ENCODE peak calls at places on chromosomes 11 and 22, in seven cellular contexts. One of them, this sample, is unnamed.

GRCh38 chr11:24386551-24387404 is 110.1 kb upstream of the LUZP2 start:
- DNase-seq in stomach: no peak
- DNase-seq in body of pancreas: no peak
- DNase-seq in HCT116: no peak
- DNase-seq in AG04449: peak
- DNase-seq in CD4-positive, CD25-positive, alpha-beta regulatory T cell: no peak
- DNase-seq in SJSA1: no peak
- DNase-seq in this sample: no peak

GRCh38 chr11:62645934-62646824 is at the start of gene GANAB:
- DNase-seq in SJSA1: peak
- DNase-seq in body of pancreas: peak
- DNase-seq in AG04449: peak
- DNase-seq in CD4-positive, CD25-positive, alpha-beta regulatory T cell: peak
- DNase-seq in stomach: peak
- DNase-seq in HCT116: peak
- DNase-seq in this sample: peak

GRCh38 chr11:23405350-23405937 is 545.2 kb upstream of the CCDC179 start:
- DNase-seq in body of pancreas: no peak
- DNase-seq in SJSA1: no peak
- DNase-seq in stomach: no peak
- DNase-seq in CD4-positive, CD25-positive, alpha-beta regulatory T cell: no peak
- DNase-seq in HCT116: no peak
- DNase-seq in AG04449: no peak
- DNase-seq in this sample: no peak

GRCh38 chr11:120121914-120122473 is 15.9 kb downstream of the TRIM29 start:
- DNase-seq in CD4-positive, CD25-positive, alpha-beta regulatory T cell: no peak
- DNase-seq in SJSA1: no peak
- DNase-seq in body of pancreas: peak
- DNase-seq in AG04449: no peak
- DNase-seq in stomach: no peak
- DNase-seq in HCT116: no peak
- DNase-seq in this sample: no peak

GRCh38 chr11:41003339-41003992 is 456.0 kb downstream of the LRRC4C start:
- DNase-seq in CD4-positive, CD25-positive, alpha-beta regulatory T cell: no peak
- DNase-seq in HCT116: no peak
- DNase-seq in stomach: no peak
- DNase-seq in AG04449: no peak
- DNase-seq in SJSA1: peak
- DNase-seq in body of pancreas: no peak
- DNase-seq in this sample: no peak

GRCh38 chr11:77082838-77083552 is 16.2 kb downstream of the CAPN5 start:
- DNase-seq in HCT116: no peak
- DNase-seq in body of pancreas: no peak
- DNase-seq in AG04449: no peak
- DNase-seq in stomach: peak
- DNase-seq in SJSA1: no peak
- DNase-seq in CD4-positive, CD25-positive, alpha-beta regulatory T cell: no peak
- DNase-seq in this sample: peak

GRCh38 chr11:61718613-61719302 is 33.7 kb upstream of the MYRF start:
- DNase-seq in HCT116: no peak
- DNase-seq in SJSA1: peak
- DNase-seq in CD4-positive, CD25-positive, alpha-beta regulatory T cell: no peak
- DNase-seq in AG04449: no peak
- DNase-seq in body of pancreas: no peak
- DNase-seq in stomach: no peak
- DNase-seq in this sample: no peak

GRCh38 chr11:17711836-17712235 is 7.5 kb upstream of the MYOD1 start:
- DNase-seq in CD4-positive, CD25-positive, alpha-beta regulatory T cell: no peak
- DNase-seq in AG04449: no peak
- DNase-seq in HCT116: no peak
- DNase-seq in stomach: no peak
- DNase-seq in SJSA1: no peak
- DNase-seq in body of pancreas: no peak
- DNase-seq in this sample: no peak

GRCh38 chr11:102869354-102869753 is 5.4 kb downstream of the MMP12 start:
- DNase-seq in body of pancreas: no peak
- DNase-seq in CD4-positive, CD25-positive, alpha-beta regulatory T cell: no peak
- DNase-seq in SJSA1: peak
- DNase-seq in stomach: no peak
- DNase-seq in HCT116: no peak
- DNase-seq in AG04449: no peak
- DNase-seq in this sample: no peak

GRCh38 chr22:46942816-46943783 is 180.7 kb downstream of the TBC1D22A start:
- DNase-seq in stomach: no peak
- DNase-seq in SJSA1: no peak
- DNase-seq in HCT116: no peak
- DNase-seq in AG04449: no peak
- DNase-seq in CD4-positive, CD25-positive, alpha-beta regulatory T cell: no peak
- DNase-seq in body of pancreas: no peak
- DNase-seq in this sample: no peak

DNA sequence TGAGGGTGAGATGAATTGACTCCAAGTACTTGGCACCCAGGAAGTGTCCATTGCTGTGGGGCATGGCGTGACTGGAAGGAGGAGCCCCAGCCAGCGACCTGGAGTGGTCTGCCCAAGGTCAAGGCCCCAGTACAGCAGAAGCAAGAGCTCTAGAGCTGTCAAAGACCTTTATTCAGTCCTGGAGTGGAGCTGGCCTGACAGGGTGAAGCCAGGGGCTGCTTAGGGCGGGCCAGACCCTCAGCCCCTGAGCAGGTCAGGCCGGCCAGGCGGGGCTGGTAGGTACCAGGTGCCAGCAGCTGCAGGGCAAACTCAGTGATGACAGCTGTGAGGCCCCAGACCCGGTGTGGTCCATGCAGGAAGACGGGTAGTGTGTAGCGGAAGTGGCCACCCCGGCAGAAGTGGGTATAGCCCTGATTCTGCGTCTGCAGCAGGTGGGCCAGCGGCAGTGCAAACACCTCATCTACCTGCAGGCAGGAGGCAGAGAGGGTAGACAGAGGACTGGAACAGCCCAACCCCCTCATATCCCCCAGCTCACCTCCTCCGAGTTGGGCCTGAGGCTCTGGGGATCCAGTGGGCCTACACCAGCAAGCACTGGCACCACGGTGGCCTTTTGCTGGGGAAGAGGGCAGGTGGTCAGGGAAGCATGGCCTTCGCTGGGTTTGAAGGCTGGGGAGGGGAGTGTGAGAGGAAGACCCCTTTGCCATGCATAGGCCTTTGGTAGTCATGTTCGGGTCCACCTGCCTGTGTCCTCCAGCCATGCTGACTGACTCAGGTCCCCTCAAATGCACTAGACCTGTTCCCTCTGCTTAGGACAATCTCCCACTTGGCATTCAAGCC is 1.7 kb downstream of the NUDT8 start:
- DNase-seq in HCT116: no peak
- DNase-seq in AG04449: no peak
- DNase-seq in CD4-positive, CD25-positive, alpha-beta regulatory T cell: no peak
- DNase-seq in stomach: no peak
- DNase-seq in body of pancreas: peak
- DNase-seq in SJSA1: no peak
- DNase-seq in this sample: no peak
- H3K4me3 ChIP-seq in HCT116: no peak
- H3K4me3 ChIP-seq in AG04449: no peak
- H3K4me3 ChIP-seq in CD4-positive, CD25-positive, alpha-beta regulatory T cell: no peak
- H3K4me3 ChIP-seq in stomach: no peak
- H3K4me3 ChIP-seq in body of pancreas: no peak
- H3K4me3 ChIP-seq in SJSA1: no peak
- H3K4me3 ChIP-seq in this sample: no peak

GRCh38 chr11:96200243-96200642 is 142.8 kb downstream of the MAML2 start:
- DNase-seq in body of pancreas: no peak
- DNase-seq in CD4-positive, CD25-positive, alpha-beta regulatory T cell: no peak
- DNase-seq in HCT116: no peak
- DNase-seq in stomach: no peak
- DNase-seq in SJSA1: no peak
- DNase-seq in AG04449: peak
- DNase-seq in this sample: no peak

GRCh38 chr11:96197801-96198465 is 145.1 kb downstream of the MAML2 start:
- DNase-seq in CD4-positive, CD25-positive, alpha-beta regulatory T cell: no peak
- DNase-seq in stomach: no peak
- DNase-seq in body of pancreas: no peak
- DNase-seq in AG04449: no peak
- DNase-seq in HCT116: no peak
- DNase-seq in SJSA1: no peak
- DNase-seq in this sample: no peak

GRCh38 chr11:96198466-96198808 is 144.6 kb downstream of the MAML2 start:
- DNase-seq in body of pancreas: no peak
- DNase-seq in CD4-positive, CD25-positive, alpha-beta regulatory T cell: no peak
- DNase-seq in stomach: no peak
- DNase-seq in SJSA1: no peak
- DNase-seq in AG04449: no peak
- DNase-seq in HCT116: no peak
- DNase-seq in this sample: no peak

GRCh38 chr11:96197221-96197620 is 145.8 kb downstream of the MAML2 start:
- DNase-seq in body of pancreas: no peak
- DNase-seq in stomach: no peak
- DNase-seq in CD4-positive, CD25-positive, alpha-beta regulatory T cell: no peak
- DNase-seq in SJSA1: no peak
- DNase-seq in AG04449: no peak
- DNase-seq in HCT116: no peak
- DNase-seq in this sample: no peak

DNA sequence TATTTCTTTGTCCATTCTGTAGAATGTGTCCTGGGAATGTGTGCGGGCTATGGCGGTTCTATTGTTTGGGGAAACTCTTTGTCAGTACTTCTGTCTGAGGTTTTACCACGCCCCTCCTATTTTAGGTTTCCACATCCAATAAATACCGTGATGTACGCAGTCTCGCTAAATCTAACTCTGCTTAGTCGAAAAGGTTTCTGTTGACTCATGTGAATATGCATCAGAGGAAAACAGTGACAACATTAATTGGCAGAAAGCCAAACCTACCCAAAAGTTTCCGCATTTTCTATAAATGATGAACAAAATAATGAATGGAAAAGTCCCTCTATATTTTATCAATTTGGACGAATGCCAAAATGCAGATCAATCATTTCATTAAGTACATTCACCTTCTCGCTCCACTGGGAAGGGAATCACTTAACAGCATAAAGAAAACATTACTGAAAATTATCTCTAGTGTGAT is 143.4 kb downstream of the MAML2 start:
- DNase-seq in body of pancreas: no peak
- DNase-seq in HCT116: no peak
- DNase-seq in stomach: no peak
- DNase-seq in SJSA1: peak
- DNase-seq in CD4-positive, CD25-positive, alpha-beta regulatory T cell: peak
- DNase-seq in AG04449: no peak
- DNase-seq in this sample: no peak
- H3K4me3 ChIP-seq in body of pancreas: no peak
- H3K4me3 ChIP-seq in HCT116: no peak
- H3K4me3 ChIP-seq in stomach: no peak
- H3K4me3 ChIP-seq in SJSA1: no peak
- H3K4me3 ChIP-seq in CD4-positive, CD25-positive, alpha-beta regulatory T cell: peak
- H3K4me3 ChIP-seq in AG04449: no peak
- H3K4me3 ChIP-seq in this sample: no peak

GRCh38 chr11:73218830-73219215 is 742 bp downstream of the P2RY2 start:
- DNase-seq in body of pancreas: no peak
- DNase-seq in stomach: no peak
- DNase-seq in HCT116: no peak
- DNase-seq in AG04449: no peak
- DNase-seq in SJSA1: no peak
- DNase-seq in CD4-positive, CD25-positive, alpha-beta regulatory T cell: no peak
- DNase-seq in this sample: no peak
- H3K4me3 ChIP-seq in body of pancreas: no peak
- H3K4me3 ChIP-seq in stomach: peak
- H3K4me3 ChIP-seq in HCT116: peak
- H3K4me3 ChIP-seq in AG04449: no peak
- H3K4me3 ChIP-seq in SJSA1: no peak
- H3K4me3 ChIP-seq in CD4-positive, CD25-positive, alpha-beta regulatory T cell: no peak
- H3K4me3 ChIP-seq in this sample: peak

GRCh38 chr22:43289551-43289963 is 53.6 kb downstream of the SCUBE1 start:
- DNase-seq in HCT116: no peak
- DNase-seq in body of pancreas: no peak
- DNase-seq in CD4-positive, CD25-positive, alpha-beta regulatory T cell: no peak
- DNase-seq in AG04449: no peak
- DNase-seq in SJSA1: no peak
- DNase-seq in stomach: no peak
- DNase-seq in this sample: no peak

GRCh38 chr22:43287441-43287840 is 55.7 kb downstream of the SCUBE1 start:
- DNase-seq in CD4-positive, CD25-positive, alpha-beta regulatory T cell: no peak
- DNase-seq in body of pancreas: no peak
- DNase-seq in AG04449: no peak
- DNase-seq in SJSA1: no peak
- DNase-seq in HCT116: no peak
- DNase-seq in stomach: no peak
- DNase-seq in this sample: no peak

GRCh38 chr22:43288378-43288777 is 54.8 kb downstream of the SCUBE1 start:
- DNase-seq in HCT116: no peak
- DNase-seq in AG04449: no peak
- DNase-seq in SJSA1: no peak
- DNase-seq in CD4-positive, CD25-positive, alpha-beta regulatory T cell: no peak
- DNase-seq in stomach: no peak
- DNase-seq in body of pancreas: no peak
- DNase-seq in this sample: no peak

GRCh38 chr22:43289976-43290663 is 53.1 kb downstream of the SCUBE1 start:
- DNase-seq in HCT116: no peak
- DNase-seq in AG04449: no peak
- DNase-seq in CD4-positive, CD25-positive, alpha-beta regulatory T cell: no peak
- DNase-seq in body of pancreas: no peak
- DNase-seq in SJSA1: no peak
- DNase-seq in stomach: no peak
- DNase-seq in this sample: no peak

DNA sequence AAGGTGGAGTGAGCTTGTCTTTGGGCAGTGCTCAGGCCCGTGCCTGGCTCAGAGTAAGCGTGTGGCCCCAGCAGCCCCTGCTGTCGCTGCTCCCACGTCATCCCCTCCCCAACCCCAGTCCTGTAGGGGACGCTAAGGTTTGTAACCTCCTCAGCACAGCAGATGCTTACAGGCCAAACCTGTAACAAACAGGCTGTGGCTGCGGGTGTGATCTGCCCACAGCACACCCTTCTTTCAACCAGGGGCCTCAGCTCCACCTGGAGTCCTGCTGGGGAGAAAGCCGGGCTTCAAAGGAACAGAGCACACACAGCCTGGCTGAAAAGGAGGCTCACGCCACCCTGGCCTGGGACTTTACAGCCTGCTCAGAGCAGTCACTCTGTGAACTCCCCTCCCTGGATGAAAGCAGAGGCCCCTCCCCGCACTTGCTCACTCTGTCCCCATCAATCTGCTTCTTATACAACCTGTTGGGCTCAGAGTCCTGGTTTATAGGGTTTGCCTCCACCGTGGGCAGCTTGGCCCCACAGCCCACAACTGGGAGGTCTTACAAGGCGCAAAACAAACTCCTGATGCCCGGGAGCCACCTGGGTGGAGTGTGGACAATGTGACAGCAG is 54.3 kb downstream of the SCUBE1 start:
- DNase-seq in CD4-positive, CD25-positive, alpha-beta regulatory T cell: no peak
- DNase-seq in SJSA1: no peak
- DNase-seq in body of pancreas: no peak
- DNase-seq in HCT116: no peak
- DNase-seq in AG04449: no peak
- DNase-seq in stomach: no peak
- DNase-seq in this sample: no peak
- H3K4me3 ChIP-seq in CD4-positive, CD25-positive, alpha-beta regulatory T cell: no peak
- H3K4me3 ChIP-seq in SJSA1: no peak
- H3K4me3 ChIP-seq in body of pancreas: no peak
- H3K4me3 ChIP-seq in HCT116: no peak
- H3K4me3 ChIP-seq in AG04449: no peak
- H3K4me3 ChIP-seq in stomach: peak
- H3K4me3 ChIP-seq in this sample: no peak